ENCODE peak calls at places on chromosome 5, in seven cellular contexts. D is HuH-7.5; Z is fibroblast of lung; J is activated CD4-positive, CD25-positive, alpha-beta regulatory T cell; B is T-helper 2 cell; W is mesothelial cell of epicardium; H is activated T-cell treated with anti-CD3 and anti-CD28 coated beads, Interleukin-2, amount 50 U/mL, for 72 hours. Q is an unnamed sample.
A peak's percentile ranks its signal among the peaks of the same experiment; 100 is the strongest.

GRCh38 chr5:142386151-142387021 is 61.6 kb upstream of the SPRY4 start:
- DNase-seq in B (no peak), J (no peak), Z (no peak), H (no peak), W (no peak), D (no peak), Q (no peak)

GRCh38 chr5:51275428-51275827 is 107.8 kb upstream of the ISL1 start:
- DNase-seq in B (no peak), Z (no peak), D (no peak), J (no peak), W (no peak), H (no peak), Q (no peak)

GRCh38 chr5:92309336-92309991 is 926.3 kb upstream of the ARRDC3 start:
- DNase-seq in Z (peak; percentile 78), W (no peak), D (peak; percentile 18), B (no peak), J (no peak), H (no peak), Q (peak; percentile 55)

GRCh38 chr5:71693828-71694427 is 25.1 kb upstream of the CARTPT start:
- DNase-seq in D (peak; percentile 43), Z (peak; percentile 6), J (no peak), H (no peak), B (no peak), W (no peak), Q (no peak)

GRCh38 chr5:93805616-93806393 is 64.4 kb upstream of the POU5F2 start:
- DNase-seq in J (no peak), Z (no peak), W (no peak), D (no peak), B (no peak), H (no peak), Q (no peak)

GRCh38 chr5:4614088-4614487 is 526.0 kb upstream of the ADAMTS16 start:
- DNase-seq in H (no peak), Z (no peak), J (no peak), B (no peak), W (no peak), D (no peak), Q (no peak)

GRCh38 chr5:68086857-68087256 is 128.7 kb upstream of the PIK3R1 start:
- DNase-seq in J (no peak), H (no peak), Z (peak; percentile 76), B (no peak), D (no peak), W (no peak), Q (no peak)

GRCh38 chr5:154202379-154203260 is 12.1 kb downstream of the GALNT10 start:
- DNase-seq in Z (no peak), B (peak; percentile 56), H (peak; percentile 59), D (no peak), W (no peak), J (peak; percentile 22), Q (no peak)

GRCh38 chr5:24643880-24644279 is 898 bp downstream of the CDH10 start:
- DNase-seq in W (no peak), H (no peak), B (no peak), J (no peak), Z (no peak), D (no peak), Q (peak; percentile 70)

GRCh38 chr5:66742083-66742895 is 146.1 kb downstream of the MAST4 start:
- DNase-seq in B (peak; percentile 14), W (no peak), H (no peak), Z (peak; percentile 21), J (no peak), D (no peak), Q (no peak)

Q was measured in HAP-1.